ENCODE peak calls at places on chromosomes 3 and 15, in seven cellular contexts. One of them, this sample, is unnamed.

GRCh38 chr3:31505353-31506048 is 27.2 kb upstream of the STT3B start:
- DNase-seq in stomach: no peak
- DNase-seq in transverse colon: no peak
- DNase-seq in WTC11: no peak
- DNase-seq in foreskin fibroblast: no peak
- DNase-seq in neural crest cell: no peak
- DNase-seq in B cell: no peak
- DNase-seq in this sample: no peak

GRCh38 chr3:184085389-184085852 is 11.4 kb upstream of the HTR3E start:
- DNase-seq in stomach: no peak
- DNase-seq in transverse colon: no peak
- DNase-seq in WTC11: no peak
- DNase-seq in foreskin fibroblast: peak
- DNase-seq in neural crest cell: no peak
- DNase-seq in B cell: no peak
- DNase-seq in this sample: peak

GRCh38 chr3:45968706-45969105 is 25.4 kb downstream of the CXCR6 start:
- DNase-seq in stomach: no peak
- DNase-seq in transverse colon: no peak
- DNase-seq in WTC11: no peak
- DNase-seq in foreskin fibroblast: no peak
- DNase-seq in neural crest cell: no peak
- DNase-seq in B cell: no peak
- DNase-seq in this sample: no peak

GRCh38 chr3:52544937-52545336 is 8.5 kb downstream of the UQCC5 start:
- DNase-seq in stomach: no peak
- DNase-seq in transverse colon: no peak
- DNase-seq in WTC11: no peak
- DNase-seq in foreskin fibroblast: no peak
- DNase-seq in neural crest cell: no peak
- DNase-seq in B cell: no peak
- DNase-seq in this sample: no peak

GRCh38 chr15:99967841-99968371 is 234.7 kb upstream of the LYSMD4 start:
- DNase-seq in stomach: peak
- DNase-seq in transverse colon: no peak
- DNase-seq in WTC11: no peak
- DNase-seq in foreskin fibroblast: no peak
- DNase-seq in neural crest cell: no peak
- DNase-seq in B cell: no peak
- DNase-seq in this sample: no peak

GRCh38 chr3:175111036-175111435 is 251.9 kb downstream of the NAALADL2 start:
- DNase-seq in stomach: no peak
- DNase-seq in transverse colon: no peak
- DNase-seq in WTC11: no peak
- DNase-seq in foreskin fibroblast: peak
- DNase-seq in neural crest cell: no peak
- DNase-seq in B cell: no peak
- DNase-seq in this sample: no peak

GRCh38 chr15:55461447-55461846 is 46.6 kb downstream of the DNAAF4 start:
- DNase-seq in stomach: no peak
- DNase-seq in transverse colon: no peak
- DNase-seq in WTC11: no peak
- DNase-seq in foreskin fibroblast: no peak
- DNase-seq in neural crest cell: no peak
- DNase-seq in B cell: no peak
- DNase-seq in this sample: no peak

GRCh38 chr3:158652463-158652862 is 8.1 kb downstream of the GFM1 start:
- DNase-seq in stomach: no peak
- DNase-seq in transverse colon: no peak
- DNase-seq in WTC11: no peak
- DNase-seq in foreskin fibroblast: no peak
- DNase-seq in neural crest cell: no peak
- DNase-seq in B cell: no peak
- DNase-seq in this sample: no peak

GRCh38 chr3:186286114-186286513 is 75.9 kb downstream of the DGKG start:
- DNase-seq in stomach: no peak
- DNase-seq in transverse colon: no peak
- DNase-seq in WTC11: no peak
- DNase-seq in foreskin fibroblast: no peak
- DNase-seq in neural crest cell: no peak
- DNase-seq in B cell: no peak
- DNase-seq in this sample: no peak

GRCh38 chr3:129314757-129315385 is 36.2 kb downstream of the HMCES start:
- DNase-seq in stomach: peak
- DNase-seq in transverse colon: peak
- DNase-seq in WTC11: peak
- DNase-seq in foreskin fibroblast: peak
- DNase-seq in neural crest cell: peak
- DNase-seq in B cell: peak
- DNase-seq in this sample: peak

GRCh38 chr15:74203914-74204431 is 1.4 kb upstream of the STRA6 start:
- DNase-seq in stomach: no peak
- DNase-seq in transverse colon: no peak
- DNase-seq in WTC11: peak
- DNase-seq in foreskin fibroblast: no peak
- DNase-seq in neural crest cell: no peak
- DNase-seq in B cell: no peak
- DNase-seq in this sample: no peak

GRCh38 chr15:63892794-63893441 is 59.2 kb upstream of the HERC1 start:
- DNase-seq in stomach: peak
- DNase-seq in transverse colon: peak
- DNase-seq in WTC11: no peak
- DNase-seq in foreskin fibroblast: no peak
- DNase-seq in neural crest cell: no peak
- DNase-seq in B cell: peak
- DNase-seq in this sample: peak

GRCh38 chr15:31321418-31321817 is 5.2 kb upstream of the KLF13 start:
- DNase-seq in stomach: no peak
- DNase-seq in transverse colon: no peak
- DNase-seq in WTC11: no peak
- DNase-seq in foreskin fibroblast: no peak
- DNase-seq in neural crest cell: no peak
- DNase-seq in B cell: no peak
- DNase-seq in this sample: no peak

GRCh38 chr15:59976480-59976879 is 27.6 kb upstream of the FOXB1 start:
- DNase-seq in stomach: no peak
- DNase-seq in transverse colon: no peak
- DNase-seq in WTC11: no peak
- DNase-seq in foreskin fibroblast: no peak
- DNase-seq in neural crest cell: no peak
- DNase-seq in B cell: peak
- DNase-seq in this sample: peak

GRCh38 chr3:34783881-34784280 is 855.4 kb upstream of the ARPP21 start:
- DNase-seq in stomach: no peak
- DNase-seq in transverse colon: no peak
- DNase-seq in WTC11: no peak
- DNase-seq in foreskin fibroblast: no peak
- DNase-seq in neural crest cell: no peak
- DNase-seq in B cell: no peak
- DNase-seq in this sample: no peak

GRCh38 chr3:22933051-22933450 is 270.1 kb upstream of the UBE2E2 start:
- DNase-seq in stomach: no peak
- DNase-seq in transverse colon: no peak
- DNase-seq in WTC11: no peak
- DNase-seq in foreskin fibroblast: no peak
- DNase-seq in neural crest cell: no peak
- DNase-seq in B cell: no peak
- DNase-seq in this sample: no peak

GRCh38 chr3:109731639-109732473 is 394.5 kb upstream of the DPPA4 start:
- DNase-seq in stomach: peak
- DNase-seq in transverse colon: peak
- DNase-seq in WTC11: peak
- DNase-seq in foreskin fibroblast: peak
- DNase-seq in neural crest cell: peak
- DNase-seq in B cell: peak
- DNase-seq in this sample: peak

GRCh38 chr3:16513141-16514020 is at the start of gene RFTN1:
- DNase-seq in stomach: peak
- DNase-seq in transverse colon: peak
- DNase-seq in WTC11: peak
- DNase-seq in foreskin fibroblast: peak
- DNase-seq in neural crest cell: peak
- DNase-seq in B cell: peak
- DNase-seq in this sample: peak
- TF ChIP-seq CTCF in stomach: no peak
- TF ChIP-seq CTCF in transverse colon: no peak
- TF ChIP-seq CTCF in WTC11: no peak
- TF ChIP-seq CTCF in foreskin fibroblast: no peak
- TF ChIP-seq CTCF in neural crest cell: no peak
- TF ChIP-seq CTCF in B cell: no peak
- TF ChIP-seq CTCF in this sample: no peak

GRCh38 chr3:116190095-116190494 is 255.2 kb downstream of the LSAMP start:
- DNase-seq in stomach: no peak
- DNase-seq in transverse colon: no peak
- DNase-seq in WTC11: no peak
- DNase-seq in foreskin fibroblast: no peak
- DNase-seq in neural crest cell: no peak
- DNase-seq in B cell: no peak
- DNase-seq in this sample: no peak

GRCh38 chr3:116188231-116188785 is 257.0 kb downstream of the LSAMP start:
- DNase-seq in stomach: no peak
- DNase-seq in transverse colon: no peak
- DNase-seq in WTC11: no peak
- DNase-seq in foreskin fibroblast: peak
- DNase-seq in neural crest cell: no peak
- DNase-seq in B cell: no peak
- DNase-seq in this sample: no peak

GRCh38 chr3:116181159-116181558 is 264.1 kb downstream of the LSAMP start:
- DNase-seq in stomach: no peak
- DNase-seq in transverse colon: no peak
- DNase-seq in WTC11: no peak
- DNase-seq in foreskin fibroblast: no peak
- DNase-seq in neural crest cell: no peak
- DNase-seq in B cell: no peak
- DNase-seq in this sample: no peak

DNA sequence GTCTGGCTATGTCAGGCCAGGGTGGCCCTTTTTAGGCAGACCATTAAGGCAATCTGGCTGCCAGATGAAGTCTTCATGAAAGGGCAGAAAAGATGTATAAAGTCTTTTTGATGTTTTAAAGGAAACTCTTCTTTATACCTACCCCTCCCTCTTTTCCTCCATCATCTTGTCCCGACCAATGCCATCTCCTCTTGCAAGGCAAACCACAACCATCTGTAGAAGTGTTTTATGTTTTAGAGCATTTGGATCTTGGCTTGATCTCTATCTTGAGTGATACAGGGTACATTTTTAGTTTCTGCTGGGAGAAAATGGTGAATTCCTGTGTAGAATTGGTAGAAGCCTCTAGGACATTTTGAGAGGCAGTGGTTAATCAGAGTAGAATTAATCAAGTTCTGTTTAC is 259.2 kb downstream of the LSAMP start:
- DNase-seq in stomach: no peak
- DNase-seq in transverse colon: no peak
- DNase-seq in WTC11: no peak
- DNase-seq in foreskin fibroblast: no peak
- DNase-seq in neural crest cell: no peak
- DNase-seq in B cell: no peak
- DNase-seq in this sample: no peak
- TF ChIP-seq CTCF in stomach: no peak
- TF ChIP-seq CTCF in transverse colon: no peak
- TF ChIP-seq CTCF in WTC11: no peak
- TF ChIP-seq CTCF in foreskin fibroblast: no peak
- TF ChIP-seq CTCF in neural crest cell: no peak
- TF ChIP-seq CTCF in B cell: no peak
- TF ChIP-seq CTCF in this sample: no peak

GRCh38 chr15:64981812-64982431 is 7.8 kb downstream of the SPG21 start:
- DNase-seq in stomach: no peak
- DNase-seq in transverse colon: no peak
- DNase-seq in WTC11: no peak
- DNase-seq in foreskin fibroblast: no peak
- DNase-seq in neural crest cell: no peak
- DNase-seq in B cell: no peak
- DNase-seq in this sample: no peak
- TF ChIP-seq CTCF in stomach: no peak
- TF ChIP-seq CTCF in transverse colon: no peak
- TF ChIP-seq CTCF in WTC11: no peak
- TF ChIP-seq CTCF in foreskin fibroblast: no peak
- TF ChIP-seq CTCF in neural crest cell: no peak
- TF ChIP-seq CTCF in B cell: no peak
- TF ChIP-seq CTCF in this sample: no peak

GRCh38 chr3:168036654-168037419 is 58.9 kb downstream of the GOLIM4 start:
- DNase-seq in stomach: no peak
- DNase-seq in transverse colon: no peak
- DNase-seq in WTC11: no peak
- DNase-seq in foreskin fibroblast: no peak
- DNase-seq in neural crest cell: no peak
- DNase-seq in B cell: no peak
- DNase-seq in this sample: no peak

GRCh38 chr3:168044049-168044448 is 51.7 kb downstream of the GOLIM4 start:
- DNase-seq in stomach: no peak
- DNase-seq in transverse colon: no peak
- DNase-seq in WTC11: no peak
- DNase-seq in foreskin fibroblast: no peak
- DNase-seq in neural crest cell: no peak
- DNase-seq in B cell: no peak
- DNase-seq in this sample: no peak

DNA sequence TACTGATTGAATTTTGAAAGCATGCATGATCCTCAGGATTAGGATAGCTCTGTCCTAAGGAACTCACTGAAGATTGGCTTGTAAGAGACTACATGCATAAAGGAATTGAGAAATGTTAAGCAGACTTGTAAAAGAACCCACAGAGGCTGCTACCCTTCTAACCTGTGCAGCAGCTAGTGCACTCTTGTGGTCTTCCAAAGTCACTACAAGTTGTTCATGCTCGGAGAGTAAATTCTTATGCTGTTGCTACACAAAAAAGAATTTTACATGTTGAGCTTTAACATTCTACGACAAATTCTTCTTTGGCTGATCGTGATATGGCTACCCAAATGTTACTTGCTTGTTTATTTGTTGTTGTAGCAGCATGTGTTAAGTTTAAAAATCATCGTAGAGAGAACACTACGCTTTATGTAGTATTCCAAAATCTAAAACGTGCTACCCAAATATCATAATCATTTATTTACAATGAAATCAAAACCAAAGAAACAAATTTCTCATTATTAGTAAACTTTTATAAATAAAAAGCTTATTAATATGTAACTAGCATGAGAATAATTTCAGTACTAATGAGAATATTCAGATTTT is 55.0 kb downstream of the GOLIM4 start:
- DNase-seq in stomach: no peak
- DNase-seq in transverse colon: no peak
- DNase-seq in WTC11: peak
- DNase-seq in foreskin fibroblast: peak
- DNase-seq in neural crest cell: no peak
- DNase-seq in B cell: peak
- DNase-seq in this sample: peak
- TF ChIP-seq CTCF in stomach: peak
- TF ChIP-seq CTCF in transverse colon: no peak
- TF ChIP-seq CTCF in WTC11: peak
- TF ChIP-seq CTCF in foreskin fibroblast: peak
- TF ChIP-seq CTCF in neural crest cell: peak
- TF ChIP-seq CTCF in B cell: peak
- TF ChIP-seq CTCF in this sample: peak

GRCh38 chr15:48963524-48964113 is at the start of gene SHC4:
- DNase-seq in stomach: peak
- DNase-seq in transverse colon: peak
- DNase-seq in WTC11: peak
- DNase-seq in foreskin fibroblast: peak
- DNase-seq in neural crest cell: peak
- DNase-seq in B cell: peak
- DNase-seq in this sample: peak
- TF ChIP-seq CTCF in stomach: no peak
- TF ChIP-seq CTCF in transverse colon: no peak
- TF ChIP-seq CTCF in WTC11: no peak
- TF ChIP-seq CTCF in foreskin fibroblast: peak
- TF ChIP-seq CTCF in neural crest cell: peak
- TF ChIP-seq CTCF in B cell: no peak
- TF ChIP-seq CTCF in this sample: no peak

This sample was measured in GM12865.